ENCODE peak calls at places on chromosomes 4 and X, in ten cellular contexts. F, J, Y, D, L, C, H, P, V and S are unnamed samples.

GRCh38 chr4:139311909-139312308 is 9.6 kb upstream of the NDUFC1 start:
- DNase-seq in F (no peak), J (no peak), Y (no peak), D (no peak), L (no peak), C (no peak), H (no peak), P (no peak), V (no peak), S (no peak)

GRCh38 chr4:183924362-183925044 is 19.4 kb downstream of the STOX2 start:
- DNase-seq in F (no peak), J (no peak), Y (no peak), D (no peak), L (no peak), C (no peak), H (no peak), P (no peak), V (no peak), S (no peak)

GRCh38 chr4:174217273-174218126 is 66.0 kb downstream of the FBXO8 start:
- DNase-seq in F (no peak), J (peak), Y (peak), D (no peak), L (no peak), C (no peak), H (no peak), P (no peak), V (peak), S (no peak)

GRCh38 chr4:95660719-95661118 is 111.9 kb upstream of the UNC5C start:
- DNase-seq in F (no peak), J (peak), Y (no peak), D (no peak), L (no peak), C (no peak), H (no peak), P (no peak), V (no peak), S (peak)

GRCh38 chrX:70970482-70970999 is 39.6 kb upstream of the SLC7A3 start:
- DNase-seq in F (no peak), J (peak), Y (no peak), D (no peak), L (no peak), C (no peak), H (no peak), P (no peak), V (peak), S (no peak)

GRCh38 chr4:113708250-113708649 is 53.3 kb downstream of the CAMK2D start:
- DNase-seq in F (no peak), J (no peak), Y (no peak), D (no peak), L (no peak), C (no peak), H (peak), P (no peak), V (no peak), S (no peak)

GRCh38 chr4:135243960-135244561 is 1042.5 kb upstream of the PABPC4L start:
- DNase-seq in F (no peak), J (no peak), Y (no peak), D (peak), L (no peak), C (no peak), H (no peak), P (no peak), V (no peak), S (no peak)

GRCh38 chr4:144399927-144400326 is 246.0 kb upstream of the HHIP start:
- DNase-seq in F (peak), J (no peak), Y (no peak), D (peak), L (no peak), C (no peak), H (no peak), P (no peak), V (no peak), S (peak)

GRCh38 chrX:124373348-124373747 is 27.0 kb downstream of the SH2D1A start:
- DNase-seq in F (no peak), J (no peak), Y (no peak), D (no peak), L (no peak), C (no peak), H (no peak), P (no peak), V (no peak), S (no peak)

GRCh38 chr4:73917081-73917501 is 47.9 kb downstream of the CXCL1 start:
- DNase-seq in F (peak), J (no peak), Y (no peak), D (peak), L (no peak), C (no peak), H (no peak), P (no peak), V (no peak), S (peak)

GRCh38 chr4:73947239-73947985 is 34.4 kb downstream of the PF4 start:
- DNase-seq in F (no peak), J (no peak), Y (no peak), D (no peak), L (no peak), C (no peak), H (no peak), P (no peak), V (no peak), S (no peak)

GRCh38 chrX:64218023-64218422 is 12.4 kb downstream of the ASB12 start:
- DNase-seq in F (no peak), J (no peak), Y (no peak), D (no peak), L (no peak), C (no peak), H (no peak), P (no peak), V (no peak), S (no peak)

DNA sequence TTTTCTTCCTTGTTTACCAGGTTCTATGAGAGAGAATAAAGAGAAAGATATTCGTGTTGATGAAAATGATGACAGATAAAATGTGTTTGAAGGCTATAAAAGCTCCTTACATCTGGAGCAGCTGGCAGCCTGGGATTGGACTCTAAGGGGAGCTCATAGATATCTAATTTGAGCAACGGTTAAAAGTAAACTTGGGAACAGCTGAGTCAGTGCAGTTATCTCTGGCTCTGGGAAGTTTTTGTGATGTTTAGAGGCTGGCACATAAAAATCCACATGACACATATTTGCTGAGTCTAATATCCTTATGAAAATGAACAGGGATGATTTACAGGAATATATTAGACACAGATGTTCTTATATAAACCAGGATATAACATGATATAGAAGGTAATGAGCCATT is 331.8 kb upstream of the TENM3 start:
- DNase-seq in F (peak), J (no peak), Y (no peak), D (peak), L (no peak), C (no peak), H (no peak), P (no peak), V (no peak), S (no peak)
- TF ChIP-seq CTCF in F (peak), J (no peak), Y (no peak), D (peak), L (no peak), C (no peak), H (no peak), P (no peak), V (no peak), S (no peak)

DNA sequence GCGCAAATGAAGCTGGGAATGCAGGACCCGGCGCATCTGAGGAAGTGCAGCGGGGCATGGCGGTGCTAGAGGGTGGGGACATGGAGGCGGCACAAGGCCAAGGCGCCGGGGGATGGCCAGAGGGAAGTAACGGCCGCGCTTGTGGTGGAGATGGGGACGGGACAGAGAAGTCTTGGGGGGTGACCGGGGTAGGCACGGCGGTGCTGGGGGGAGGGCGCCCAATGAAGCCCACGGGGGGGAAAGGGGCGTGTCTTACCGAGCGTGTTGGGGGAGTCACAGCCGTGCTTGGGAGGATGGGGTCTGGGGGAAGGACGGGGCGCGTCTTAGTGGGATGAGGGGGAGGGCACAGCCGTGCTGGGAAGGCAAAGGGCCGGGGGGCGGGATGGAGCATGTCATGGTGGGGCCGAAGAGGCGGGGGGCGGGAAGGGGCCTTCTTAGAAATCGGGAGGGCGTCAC is 984 bp downstream of the ARSD start:
- DNase-seq in F (peak), J (peak), Y (peak), D (no peak), L (peak), C (peak), H (peak), P (peak), V (peak), S (peak)
- H3K4me3 ChIP-seq in F (peak), J (peak), Y (peak), D (peak), L (peak), C (peak), H (peak), P (no peak), V (peak), S (peak)

DNA sequence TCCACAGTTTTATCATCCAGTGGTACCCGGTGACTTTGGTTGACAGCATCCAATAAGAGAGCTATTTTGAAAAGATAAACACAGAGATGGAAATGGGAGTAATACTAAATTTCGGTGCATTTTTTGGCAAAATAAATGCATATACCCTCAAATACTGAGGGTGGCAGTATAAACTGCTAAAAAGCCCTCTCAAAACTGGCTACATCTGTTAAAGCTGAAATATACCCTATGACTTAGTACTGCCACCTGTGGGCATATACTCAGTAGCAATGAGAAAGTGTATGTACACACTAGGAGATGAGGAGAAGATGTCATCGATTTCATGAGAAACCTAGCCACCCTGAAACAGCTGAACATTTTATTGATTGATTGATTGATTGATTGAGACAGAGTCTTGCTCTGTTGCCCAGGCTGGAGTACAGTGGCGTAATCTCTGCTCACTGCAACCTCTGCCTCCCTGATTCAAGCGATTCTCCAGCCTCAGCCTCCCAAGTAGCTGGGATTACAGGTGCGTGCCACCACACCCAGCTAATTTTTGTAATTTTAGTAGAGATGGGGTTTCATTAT is 12.2 kb upstream of the TMEM128 start:
- DNase-seq in F (peak), J (no peak), Y (no peak), D (no peak), L (no peak), C (no peak), H (no peak), P (no peak), V (no peak), S (no peak)
- TF ChIP-seq CTCF in F (peak), J (peak), Y (peak), D (peak), L (peak), C (no peak), H (no peak), P (no peak), V (peak), S (peak)

GRCh38 chrX:110472265-110472664 is 113.6 kb downstream of the RTL9 start:
- DNase-seq in F (no peak), J (no peak), Y (no peak), D (no peak), L (no peak), C (no peak), H (no peak), P (no peak), V (no peak), S (no peak)

DNA sequence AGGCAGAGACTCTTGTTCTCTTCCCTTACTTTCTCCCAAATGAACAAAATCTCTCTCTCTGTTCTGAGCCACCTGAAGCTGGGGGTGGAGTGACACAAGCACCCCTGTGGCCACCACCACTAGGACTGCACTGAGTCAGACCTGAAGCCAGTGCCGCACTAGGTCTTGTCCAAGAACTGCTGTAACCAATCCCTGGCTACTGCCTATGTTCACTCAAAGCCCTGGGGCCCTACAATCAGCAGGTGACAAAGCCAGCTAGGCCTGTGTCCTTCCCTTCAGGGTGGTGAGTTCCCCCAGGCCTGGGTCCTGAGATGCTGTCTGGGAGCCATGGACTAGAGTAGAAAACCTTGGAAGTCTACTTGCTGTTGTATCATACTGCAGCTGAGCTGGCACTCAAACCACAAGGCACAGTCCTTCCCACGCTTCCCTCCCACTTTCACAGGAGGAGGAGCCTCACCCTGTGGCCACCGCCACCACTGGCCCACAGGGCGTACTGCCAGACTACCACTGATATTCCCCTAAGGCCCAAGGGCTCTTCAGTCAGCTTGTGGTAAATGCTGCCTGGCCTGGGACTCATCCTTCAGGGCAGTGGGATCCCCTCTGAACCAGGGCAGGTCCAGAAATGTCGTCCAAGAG is 119.1 kb downstream of the RTL9 start:
- DNase-seq in F (no peak), J (no peak), Y (no peak), D (no peak), L (no peak), C (no peak), H (no peak), P (no peak), V (no peak), S (no peak)
- H3K4me3 ChIP-seq in F (no peak), J (no peak), Y (no peak), D (no peak), L (no peak), C (no peak), H (no peak), P (no peak), V (no peak), S (no peak)

DNA sequence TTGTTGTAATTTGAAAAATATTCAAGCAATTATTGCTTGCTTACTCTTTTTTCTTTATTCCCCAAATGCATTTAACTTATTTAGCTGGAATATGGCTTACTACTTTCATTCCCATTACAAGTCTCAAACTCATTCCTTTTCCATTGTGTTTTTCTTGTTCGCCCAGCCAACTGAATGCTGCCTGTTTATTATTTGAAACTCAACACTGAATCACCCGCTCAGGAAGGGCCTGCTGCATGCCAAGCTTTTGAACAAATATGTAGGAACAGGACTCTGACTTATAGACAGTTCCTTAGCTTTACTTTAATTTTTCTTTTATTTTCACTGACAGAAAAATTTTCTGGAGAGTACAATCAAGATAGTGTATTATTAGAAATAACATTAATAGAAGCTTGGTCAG is 12.9 kb downstream of the PCDH18 start:
- DNase-seq in F (peak), J (no peak), Y (no peak), D (peak), L (no peak), C (no peak), H (no peak), P (no peak), V (no peak), S (no peak)
- TF ChIP-seq CTCF in F (no peak), J (no peak), Y (no peak), D (no peak), L (no peak), C (no peak), H (no peak), P (no peak), V (no peak), S (no peak)

DNA sequence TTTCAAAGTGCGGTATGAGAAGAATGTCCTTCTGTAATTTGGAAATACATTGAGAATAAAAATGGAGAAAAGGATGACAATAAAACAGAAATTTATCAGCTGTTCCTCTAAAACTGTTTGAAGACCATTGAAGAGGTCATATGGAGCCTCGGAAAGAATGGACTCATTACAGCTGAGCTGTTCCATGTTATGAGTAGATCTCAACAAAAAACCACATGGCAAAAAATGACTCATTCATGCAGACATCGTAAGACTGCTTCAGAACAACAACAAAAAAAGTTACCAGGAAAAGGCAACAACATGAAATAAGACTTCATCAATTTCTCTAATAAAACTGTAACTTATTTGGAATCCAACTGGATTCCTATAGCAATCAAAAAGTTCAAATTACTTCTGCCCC is 39.7 kb downstream of the AKAP4 start:
- DNase-seq in F (no peak), J (no peak), Y (no peak), D (no peak), L (no peak), C (no peak), H (no peak), P (no peak), V (no peak), S (no peak)
- H3K4me3 ChIP-seq in F (no peak), J (no peak), Y (no peak), D (no peak), L (no peak), C (no peak), H (no peak), P (no peak), V (no peak), S (no peak)

GRCh38 chrX:104486691-104487090 is 79.3 kb upstream of the IL1RAPL2 start:
- DNase-seq in F (no peak), J (no peak), Y (no peak), D (no peak), L (no peak), C (no peak), H (no peak), P (no peak), V (no peak), S (no peak)

DNA sequence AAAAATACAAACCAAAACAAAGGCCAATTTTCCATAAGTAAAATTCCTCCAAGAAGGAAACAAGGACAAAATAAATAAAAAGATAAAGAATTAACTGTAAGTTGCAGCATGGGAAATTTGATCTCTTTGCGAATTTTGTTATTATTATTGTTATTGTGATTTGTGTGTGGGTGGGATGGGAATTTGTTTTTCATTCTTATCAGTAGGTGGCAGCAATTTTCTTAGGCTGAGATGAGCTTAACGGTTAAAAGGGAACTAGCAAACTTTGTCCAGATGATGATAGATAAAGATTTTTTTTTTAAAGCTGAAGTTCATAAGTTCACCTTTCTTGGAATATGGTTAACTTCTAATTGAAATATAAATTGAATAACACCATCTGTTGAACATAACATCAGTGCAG is 83.2 kb upstream of the IL1RAPL2 start:
- DNase-seq in F (no peak), J (no peak), Y (no peak), D (no peak), L (no peak), C (no peak), H (no peak), P (no peak), V (no peak), S (no peak)
- TF ChIP-seq CTCF in F (peak), J (peak), Y (no peak), D (no peak), L (no peak), C (no peak), H (no peak), P (no peak), V (no peak), S (peak)